ENCODE peak calls at places on chromosome 16, in four cellular contexts. Q is astrocyte of the spinal cord, O is tibial artery, H is brain microvascular endothelial cell. S is an unnamed sample.
A peak's percentile ranks its signal among the peaks of the same experiment; 100 is the strongest.

GRCh38 chr16:24815052-24815451 is 30.7 kb upstream of the SLC5A11 start:
- DNase-seq in O (no peak), H (no peak), Q (no peak), S (no peak)

GRCh38 chr16:4968879-4969278 is 10.7 kb downstream of the SEC14L5 start:
- DNase-seq in H (no peak), Q (no peak), O (no peak), S (no peak)

GRCh38 chr16:31322500-31322899 is 32.5 kb upstream of the ITGAX start:
- DNase-seq in O (no peak), Q (no peak), H (no peak), S (no peak)

GRCh38 chr16:11796227-11797165 is 562 bp downstream of the ZC3H7A start:
- DNase-seq in O (peak; percentile 73), Q (peak; percentile 47), H (no peak), S (peak; percentile 50)

GRCh38 chr16:12874135-12874534 is 27.3 kb upstream of the SHISA9 start:
- DNase-seq in Q (peak; percentile 22), O (no peak), H (peak; percentile 33), S (peak; percentile 1)

GRCh38 chr16:68274441-68274840 is 10.1 kb downstream of the SLC7A6 start:
- DNase-seq in Q (no peak), H (no peak), O (no peak), S (no peak)

GRCh38 chr16:66405057-66405783 is 21.9 kb upstream of the BEAN1 start:
- DNase-seq in O (no peak), H (no peak), Q (no peak), S (no peak)

GRCh38 chr16:69039333-69039941 is 66.0 kb upstream of the HAS3 start:
- DNase-seq in H (peak; percentile 61), Q (peak; percentile 55), O (no peak), S (peak; percentile 79)

GRCh38 chr16:59878999-59879398 is 1144.9 kb upstream of the GOT2 start:
- DNase-seq in Q (no peak), H (no peak), O (no peak), S (peak; percentile 5)

GRCh38 chr16:10616744-10617640 is 36.6 kb upstream of the EMP2 start:
- DNase-seq in Q (peak; percentile 58), H (peak; percentile 1), O (no peak), S (peak; percentile 19)
- TF ChIP-seq CTCF in Q (peak; percentile 2), H (peak; percentile 6), O (no peak), S (no peak)

DNA sequence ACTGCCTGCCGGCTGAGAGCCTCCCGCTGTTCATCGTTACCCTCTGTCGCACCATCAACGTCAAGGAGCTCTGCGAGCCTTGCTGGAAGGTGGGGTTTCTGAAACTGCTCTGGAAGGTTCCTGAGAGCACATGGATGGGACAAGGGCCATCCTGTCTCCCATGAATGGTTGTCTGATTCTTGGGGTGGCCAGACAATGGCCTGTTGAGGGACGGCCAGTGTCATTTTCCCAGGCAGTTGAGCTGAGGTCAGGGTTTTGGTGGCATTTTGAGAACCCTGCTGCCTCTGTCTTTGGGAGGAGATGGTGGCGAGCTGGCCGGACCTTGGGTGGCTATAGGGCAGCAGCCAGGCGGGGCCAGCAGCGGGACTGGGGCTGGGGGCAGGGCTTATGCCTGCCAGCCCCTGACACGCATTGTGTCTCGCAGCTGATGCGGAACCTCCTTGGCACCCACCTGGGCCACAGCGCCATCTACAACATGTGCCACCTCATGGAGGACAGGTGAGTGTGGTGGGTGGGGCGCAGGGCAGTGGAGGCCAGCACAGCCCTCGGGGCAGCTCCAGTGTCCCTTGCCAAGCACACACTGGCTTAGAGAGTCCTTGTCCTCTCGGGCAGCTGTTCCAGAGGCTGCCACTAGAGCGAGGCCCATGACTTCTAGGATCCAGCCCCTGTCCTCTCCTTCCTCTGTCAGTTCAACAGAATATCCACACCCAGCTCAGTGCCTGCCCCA is 9.1 kb downstream of the TSC2 start:
- DNase-seq in O (no peak), H (no peak), Q (no peak), S (no peak)
- TF ChIP-seq CTCF in O (no peak), H (peak; percentile 46), Q (peak; percentile 15), S (peak; percentile 26)

GRCh38 chr16:10080031-10080772 is 102.0 kb downstream of the GRIN2A start:
- DNase-seq in O (peak; percentile 60), Q (peak; percentile 85), H (peak; percentile 83), S (peak; percentile 5)

GRCh38 chr16:10081201-10081940 is 100.9 kb downstream of the GRIN2A start:
- DNase-seq in O (no peak), H (no peak), Q (peak; percentile 22), S (no peak)

GRCh38 chr16:10076037-10076436 is 106.2 kb downstream of the GRIN2A start:
- DNase-seq in Q (no peak), O (no peak), H (no peak), S (no peak)

GRCh38 chr16:10077861-10078260 is 104.4 kb downstream of the GRIN2A start:
- DNase-seq in O (no peak), H (no peak), Q (no peak), S (no peak)

GRCh38 chr16:10078541-10078949 is 103.7 kb downstream of the GRIN2A start:
- DNase-seq in Q (peak; percentile 20), O (no peak), H (no peak), S (no peak)
- TF ChIP-seq CTCF in Q (peak; percentile 6), O (no peak), H (no peak), S (no peak)

DNA sequence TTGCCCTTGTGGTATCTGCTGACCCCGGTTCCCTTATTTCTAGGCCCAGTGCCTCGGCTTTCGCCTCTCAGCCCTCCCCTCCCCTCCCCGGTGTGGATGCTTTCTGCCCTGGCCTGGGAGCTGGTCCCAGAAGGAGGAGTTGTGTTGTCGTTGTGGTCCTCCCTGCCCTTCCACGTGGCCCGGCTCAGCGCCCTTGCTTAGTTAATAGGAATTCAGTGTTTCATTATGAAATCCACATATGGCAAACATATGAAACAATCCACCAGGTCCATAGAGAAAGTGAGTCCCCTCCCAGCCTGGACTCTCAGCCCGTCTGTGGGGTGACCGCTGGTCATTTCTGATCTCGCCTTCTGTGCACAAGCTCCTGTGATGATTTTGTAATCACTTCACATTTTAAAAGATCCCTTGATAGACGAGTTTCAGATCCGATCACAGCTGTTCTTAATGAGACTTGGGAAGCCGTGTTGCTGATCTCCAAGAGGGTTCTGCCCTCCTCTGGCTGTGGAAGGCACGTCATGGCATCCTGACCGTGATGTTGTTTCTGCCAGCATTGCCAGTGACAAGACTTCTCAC is 112.1 kb downstream of the BANP start:
- DNase-seq in Q (peak; percentile 50), O (peak; percentile 56), H (peak; percentile 51), S (peak; percentile 74)
- TF ChIP-seq CTCF in Q (peak; percentile 48), O (peak; percentile 14), H (peak; percentile 71), S (peak; percentile 60)

GRCh38 chr16:1964046-1964505 is 550 bp downstream of the RPS2 start:
- DNase-seq in H (no peak), Q (no peak), O (no peak), S (peak; percentile 41)
- TF ChIP-seq CTCF in H (peak; percentile 3), Q (no peak), O (no peak), S (peak; percentile 26)

GRCh38 chr16:8855051-8855786 is 13.6 kb downstream of the CARHSP1 start:
- DNase-seq in H (no peak), Q (no peak), O (peak; percentile 16), S (no peak)
- TF ChIP-seq CTCF in H (peak; percentile 33), Q (peak; percentile 5), O (no peak), S (peak; percentile 36)

GRCh38 chr16:7506363-7506762 is 173.7 kb downstream of the RBFOX1 start:
- DNase-seq in Q (no peak), O (no peak), H (no peak), S (no peak)

GRCh38 chr16:7509919-7510705 is 177.5 kb downstream of the RBFOX1 start:
- DNase-seq in H (no peak), Q (no peak), O (no peak), S (no peak)

GRCh38 chr16:7511549-7512260 is 179.1 kb downstream of the RBFOX1 start:
- DNase-seq in H (no peak), O (no peak), Q (no peak), S (no peak)

GRCh38 chr16:7505495-7505894 is 172.8 kb downstream of the RBFOX1 start:
- DNase-seq in Q (no peak), O (no peak), H (no peak), S (no peak)

GRCh38 chr16:7508656-7509055 is 176.0 kb downstream of the RBFOX1 start:
- DNase-seq in Q (no peak), O (no peak), H (no peak), S (no peak)
- TF ChIP-seq CTCF in Q (no peak), O (no peak), H (no peak), S (no peak)